ENCODE peak calls at places on chromosome 19, in eight cellular contexts. One of them, this sample, is unnamed.

GRCh38 chr19:39362682-39363657 is 20.7 kb downstream of the SAMD4B start:
- DNase-seq in lung: no peak
- DNase-seq in left lung: no peak
- DNase-seq in esophagus squamous epithelium: no peak
- DNase-seq in right lobe of liver: peak; percentile 62
- DNase-seq in heart left ventricle: no peak
- DNase-seq in A549: no peak
- DNase-seq in brain microvascular endothelial cell: peak; percentile 62
- DNase-seq in this sample: no peak

GRCh38 chr19:38667552-38668205 is 20.2 kb downstream of the ACTN4 start:
- DNase-seq in right lobe of liver: no peak
- DNase-seq in brain microvascular endothelial cell: no peak
- DNase-seq in lung: no peak
- DNase-seq in A549: no peak
- DNase-seq in heart left ventricle: no peak
- DNase-seq in left lung: no peak
- DNase-seq in esophagus squamous epithelium: no peak
- DNase-seq in this sample: no peak

GRCh38 chr19:14565298-14565679 is 6.6 kb downstream of the NDUFB7 start:
- DNase-seq in right lobe of liver: no peak
- DNase-seq in lung: no peak
- DNase-seq in left lung: no peak
- DNase-seq in brain microvascular endothelial cell: no peak
- DNase-seq in heart left ventricle: no peak
- DNase-seq in esophagus squamous epithelium: no peak
- DNase-seq in A549: no peak
- DNase-seq in this sample: no peak

GRCh38 chr19:19214892-19215291 is 3.1 kb downstream of the NCAN start:
- DNase-seq in brain microvascular endothelial cell: no peak
- DNase-seq in left lung: no peak
- DNase-seq in A549: no peak
- DNase-seq in heart left ventricle: no peak
- DNase-seq in esophagus squamous epithelium: no peak
- DNase-seq in lung: no peak
- DNase-seq in right lobe of liver: no peak
- DNase-seq in this sample: no peak

GRCh38 chr19:6238643-6239281 is 41.0 kb downstream of the MLLT1 start:
- DNase-seq in heart left ventricle: peak; percentile 85
- DNase-seq in A549: no peak
- DNase-seq in left lung: no peak
- DNase-seq in esophagus squamous epithelium: no peak
- DNase-seq in right lobe of liver: no peak
- DNase-seq in brain microvascular endothelial cell: no peak
- DNase-seq in lung: no peak
- DNase-seq in this sample: peak; percentile 66

GRCh38 chr19:56837892-56838679 is 2.4 kb downstream of the PEG3 start:
- DNase-seq in left lung: peak; percentile 75
- DNase-seq in A549: no peak
- DNase-seq in brain microvascular endothelial cell: peak; percentile 18
- DNase-seq in right lobe of liver: peak; percentile 83
- DNase-seq in heart left ventricle: peak; percentile 78
- DNase-seq in lung: peak; percentile 71
- DNase-seq in esophagus squamous epithelium: no peak
- DNase-seq in this sample: peak; percentile 67

GRCh38 chr19:8639821-8640401 is 9.5 kb downstream of the NFILZ start:
- DNase-seq in heart left ventricle: no peak
- DNase-seq in A549: peak; percentile 92
- DNase-seq in left lung: no peak
- DNase-seq in right lobe of liver: peak; percentile 77
- DNase-seq in lung: no peak
- DNase-seq in brain microvascular endothelial cell: no peak
- DNase-seq in esophagus squamous epithelium: no peak
- DNase-seq in this sample: no peak

GRCh38 chr19:55117063-55117635 is 288 bp downstream of the PPP1R12C start:
- DNase-seq in esophagus squamous epithelium: no peak
- DNase-seq in heart left ventricle: no peak
- DNase-seq in lung: no peak
- DNase-seq in right lobe of liver: no peak
- DNase-seq in brain microvascular endothelial cell: no peak
- DNase-seq in left lung: no peak
- DNase-seq in A549: no peak
- DNase-seq in this sample: no peak

GRCh38 chr19:18634612-18635290 is 2.1 kb upstream of the KLHL26 start:
- DNase-seq in heart left ventricle: no peak
- DNase-seq in A549: no peak
- DNase-seq in esophagus squamous epithelium: no peak
- DNase-seq in right lobe of liver: no peak
- DNase-seq in left lung: no peak
- DNase-seq in brain microvascular endothelial cell: no peak
- DNase-seq in lung: no peak
- DNase-seq in this sample: no peak

GRCh38 chr19:14073925-14074838 is 1.6 kb downstream of the MISP3 start:
- DNase-seq in brain microvascular endothelial cell: no peak
- DNase-seq in left lung: no peak
- DNase-seq in heart left ventricle: no peak
- DNase-seq in right lobe of liver: no peak
- DNase-seq in A549: no peak
- DNase-seq in esophagus squamous epithelium: no peak
- DNase-seq in lung: no peak
- DNase-seq in this sample: no peak

GRCh38 chr19:54465367-54466109 is 2.0 kb upstream of the LENG9 start:
- DNase-seq in heart left ventricle: no peak
- DNase-seq in esophagus squamous epithelium: no peak
- DNase-seq in right lobe of liver: peak; percentile 47
- DNase-seq in brain microvascular endothelial cell: no peak
- DNase-seq in left lung: no peak
- DNase-seq in lung: no peak
- DNase-seq in A549: no peak
- DNase-seq in this sample: no peak

GRCh38 chr19:7007859-7008258 is 13.4 kb downstream of the MBD3L2B start:
- DNase-seq in brain microvascular endothelial cell: no peak
- DNase-seq in lung: no peak
- DNase-seq in esophagus squamous epithelium: no peak
- DNase-seq in heart left ventricle: no peak
- DNase-seq in left lung: no peak
- DNase-seq in A549: no peak
- DNase-seq in right lobe of liver: no peak
- DNase-seq in this sample: no peak

GRCh38 chr19:2777952-2778683 is 5.0 kb downstream of the SGTA start:
- DNase-seq in heart left ventricle: no peak
- DNase-seq in esophagus squamous epithelium: no peak
- DNase-seq in left lung: no peak
- DNase-seq in lung: no peak
- DNase-seq in A549: no peak
- DNase-seq in brain microvascular endothelial cell: no peak
- DNase-seq in right lobe of liver: no peak
- DNase-seq in this sample: no peak

GRCh38 chr19:28427256-28428083 is 785.5 kb downstream of the UQCRFS1 start:
- DNase-seq in A549: no peak
- DNase-seq in brain microvascular endothelial cell: no peak
- DNase-seq in right lobe of liver: no peak
- DNase-seq in esophagus squamous epithelium: no peak
- DNase-seq in lung: no peak
- DNase-seq in left lung: no peak
- DNase-seq in heart left ventricle: no peak
- DNase-seq in this sample: no peak

GRCh38 chr19:54916822-54917221 is 10.9 kb downstream of the NCR1 start:
- DNase-seq in left lung: no peak
- DNase-seq in right lobe of liver: no peak
- DNase-seq in brain microvascular endothelial cell: no peak
- DNase-seq in lung: no peak
- DNase-seq in esophagus squamous epithelium: no peak
- DNase-seq in A549: no peak
- DNase-seq in heart left ventricle: no peak
- DNase-seq in this sample: no peak

GRCh38 chr19:29609636-29610035 is 3.6 kb downstream of the POP4 start:
- DNase-seq in esophagus squamous epithelium: no peak
- DNase-seq in lung: no peak
- DNase-seq in brain microvascular endothelial cell: no peak
- DNase-seq in left lung: no peak
- DNase-seq in A549: no peak
- DNase-seq in heart left ventricle: no peak
- DNase-seq in right lobe of liver: no peak
- DNase-seq in this sample: no peak

GRCh38 chr19:40388486-40388885 is 1.5 kb downstream of the HIPK4 start:
- DNase-seq in left lung: no peak
- DNase-seq in A549: no peak
- DNase-seq in heart left ventricle: no peak
- DNase-seq in right lobe of liver: no peak
- DNase-seq in brain microvascular endothelial cell: no peak
- DNase-seq in lung: no peak
- DNase-seq in esophagus squamous epithelium: no peak
- DNase-seq in this sample: no peak

GRCh38 chr19:21483589-21484170 is 21.7 kb upstream of the ZNF429 start:
- DNase-seq in esophagus squamous epithelium: no peak
- DNase-seq in A549: peak; percentile 19
- DNase-seq in lung: peak; percentile 42
- DNase-seq in left lung: peak; percentile 40
- DNase-seq in brain microvascular endothelial cell: no peak
- DNase-seq in right lobe of liver: peak; percentile 60
- DNase-seq in heart left ventricle: peak; percentile 78
- DNase-seq in this sample: peak; percentile 46

GRCh38 chr19:29704562-29705558 is 10.2 kb downstream of the C19orf12 start:
- DNase-seq in right lobe of liver: no peak
- DNase-seq in left lung: no peak
- DNase-seq in A549: no peak
- DNase-seq in esophagus squamous epithelium: no peak
- DNase-seq in heart left ventricle: no peak
- DNase-seq in brain microvascular endothelial cell: no peak
- DNase-seq in lung: no peak
- DNase-seq in this sample: no peak

GRCh38 chr19:48036765-48037164 is 7.1 kb downstream of the CABP5 start:
- DNase-seq in lung: no peak
- DNase-seq in heart left ventricle: no peak
- DNase-seq in brain microvascular endothelial cell: no peak
- DNase-seq in A549: no peak
- DNase-seq in esophagus squamous epithelium: no peak
- DNase-seq in right lobe of liver: no peak
- DNase-seq in left lung: no peak
- DNase-seq in this sample: no peak
- H3K27ac ChIP-seq in lung: no peak overlapping the region
- H3K27ac ChIP-seq in heart left ventricle: no peak overlapping the region
- H3K27ac ChIP-seq in brain microvascular endothelial cell: no peak overlapping the region
- H3K27ac ChIP-seq in A549: no peak overlapping the region
- H3K27ac ChIP-seq in esophagus squamous epithelium: no peak overlapping the region
- H3K27ac ChIP-seq in right lobe of liver: no peak overlapping the region
- H3K27ac ChIP-seq in left lung: no peak overlapping the region
- H3K27ac ChIP-seq in this sample: no peak overlapping the region

GRCh38 chr19:4379383-4380253 is 20.7 kb downstream of the SH3GL1 start:
- DNase-seq in lung: peak; percentile 81
- DNase-seq in esophagus squamous epithelium: no peak
- DNase-seq in A549: peak; percentile 52
- DNase-seq in heart left ventricle: no peak
- DNase-seq in brain microvascular endothelial cell: no peak
- DNase-seq in left lung: peak; percentile 74
- DNase-seq in right lobe of liver: peak; percentile 87
- DNase-seq in this sample: no peak
- H3K27ac ChIP-seq in lung: peak overlapping the region; percentile 61
- H3K27ac ChIP-seq in esophagus squamous epithelium: peak overlapping the region; percentile 92
- H3K27ac ChIP-seq in A549: no peak overlapping the region
- H3K27ac ChIP-seq in heart left ventricle: peak overlapping the region; percentile 67
- H3K27ac ChIP-seq in brain microvascular endothelial cell: no peak overlapping the region
- H3K27ac ChIP-seq in left lung: peak overlapping the region; percentile 49
- H3K27ac ChIP-seq in right lobe of liver: peak overlapping the region; percentile 21
- H3K27ac ChIP-seq in this sample: peak overlapping the region; percentile 80

GRCh38 chr19:17411801-17412200 is 6.4 kb upstream of the BST2 start:
- DNase-seq in right lobe of liver: no peak
- DNase-seq in lung: no peak
- DNase-seq in left lung: no peak
- DNase-seq in brain microvascular endothelial cell: no peak
- DNase-seq in esophagus squamous epithelium: no peak
- DNase-seq in A549: no peak
- DNase-seq in heart left ventricle: no peak
- DNase-seq in this sample: no peak

GRCh38 chr19:17415107-17415506 is 4.7 kb upstream of the MVB12A start:
- DNase-seq in lung: no peak
- DNase-seq in right lobe of liver: no peak
- DNase-seq in esophagus squamous epithelium: no peak
- DNase-seq in A549: no peak
- DNase-seq in heart left ventricle: no peak
- DNase-seq in left lung: no peak
- DNase-seq in brain microvascular endothelial cell: no peak
- DNase-seq in this sample: no peak

GRCh38 chr19:17418710-17419109 is 1.1 kb upstream of the MVB12A start:
- DNase-seq in right lobe of liver: no peak
- DNase-seq in A549: no peak
- DNase-seq in lung: no peak
- DNase-seq in brain microvascular endothelial cell: no peak
- DNase-seq in esophagus squamous epithelium: no peak
- DNase-seq in heart left ventricle: no peak
- DNase-seq in left lung: no peak
- DNase-seq in this sample: no peak

GRCh38 chr19:17409990-17410389 is 4.6 kb upstream of the BST2 start:
- DNase-seq in A549: no peak
- DNase-seq in lung: no peak
- DNase-seq in brain microvascular endothelial cell: no peak
- DNase-seq in esophagus squamous epithelium: no peak
- DNase-seq in heart left ventricle: no peak
- DNase-seq in left lung: no peak
- DNase-seq in right lobe of liver: no peak
- DNase-seq in this sample: no peak

GRCh38 chr19:17414097-17414496 is 5.8 kb upstream of the MVB12A start:
- DNase-seq in right lobe of liver: no peak
- DNase-seq in left lung: no peak
- DNase-seq in esophagus squamous epithelium: no peak
- DNase-seq in A549: no peak
- DNase-seq in heart left ventricle: no peak
- DNase-seq in lung: no peak
- DNase-seq in brain microvascular endothelial cell: no peak
- DNase-seq in this sample: no peak
- H3K27ac ChIP-seq in right lobe of liver: no peak overlapping the region
- H3K27ac ChIP-seq in left lung: no peak overlapping the region
- H3K27ac ChIP-seq in esophagus squamous epithelium: no peak overlapping the region
- H3K27ac ChIP-seq in A549: no peak overlapping the region
- H3K27ac ChIP-seq in heart left ventricle: no peak overlapping the region
- H3K27ac ChIP-seq in lung: no peak overlapping the region
- H3K27ac ChIP-seq in brain microvascular endothelial cell: no peak overlapping the region
- H3K27ac ChIP-seq in this sample: no peak overlapping the region

DNA sequence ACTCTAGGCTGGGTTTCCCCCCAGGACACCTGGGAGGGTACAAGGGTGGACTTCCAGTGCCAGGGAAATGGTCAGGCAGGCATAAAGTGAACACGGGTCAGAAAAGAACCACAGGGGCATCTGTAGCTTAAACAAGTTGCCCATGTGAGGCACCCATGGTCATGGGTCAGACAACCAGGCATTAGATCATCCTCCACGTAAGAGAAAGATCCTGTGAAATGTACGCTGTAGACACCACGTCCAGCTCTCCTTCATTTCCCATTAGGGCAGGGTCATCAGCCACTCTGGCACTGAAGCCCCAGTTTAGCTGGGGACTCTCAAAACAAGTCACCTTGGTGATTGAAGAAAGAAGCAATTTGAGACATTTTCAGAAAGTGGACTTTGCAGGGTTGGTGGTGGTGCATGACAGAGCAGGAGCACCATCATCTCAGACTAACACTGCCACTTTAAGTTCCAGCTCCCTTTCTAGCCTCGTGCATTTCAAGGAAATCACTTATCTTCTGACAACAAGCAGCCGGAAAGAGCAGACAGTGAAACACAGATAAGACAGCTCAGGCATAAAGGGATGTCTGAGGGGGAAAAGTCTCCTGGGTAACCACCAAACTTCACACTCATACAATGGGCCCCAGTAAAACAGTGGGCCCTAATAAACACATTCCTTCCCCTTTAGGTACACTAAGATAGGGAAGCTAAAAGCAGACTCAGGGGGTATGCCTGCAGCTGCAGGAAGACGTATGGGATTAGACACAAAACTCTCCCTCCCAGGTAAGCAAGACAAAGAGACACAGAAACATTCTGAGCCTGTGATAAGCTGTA is 16.1 kb upstream of the SIGLEC6 start:
- DNase-seq in A549: no peak
- DNase-seq in left lung: no peak
- DNase-seq in heart left ventricle: no peak
- DNase-seq in lung: no peak
- DNase-seq in esophagus squamous epithelium: no peak
- DNase-seq in brain microvascular endothelial cell: peak; percentile 82
- DNase-seq in right lobe of liver: no peak
- DNase-seq in this sample: no peak
- H3K27ac ChIP-seq in A549: no peak overlapping the region
- H3K27ac ChIP-seq in left lung: no peak overlapping the region
- H3K27ac ChIP-seq in heart left ventricle: no peak overlapping the region
- H3K27ac ChIP-seq in lung: no peak overlapping the region
- H3K27ac ChIP-seq in esophagus squamous epithelium: no peak overlapping the region
- H3K27ac ChIP-seq in brain microvascular endothelial cell: peak overlapping the region; percentile 95
- H3K27ac ChIP-seq in right lobe of liver: no peak overlapping the region
- H3K27ac ChIP-seq in this sample: no peak overlapping the region

This sample was measured in breast epithelium.